ENCODE peak calls at places on chromosomes 6 and 20, in seven cellular contexts. B, Q, C, S, I, Z and L are unnamed samples.

GRCh38 chr6:32069460-32069859 is 31.2 kb downstream of the CYP21A2 start:
- DNase-seq in S (no peak), Q (no peak), I (no peak), C (no peak), B (no peak), Z (no peak), L (no peak)

GRCh38 chr6:57135885-57136284 is 36.2 kb upstream of the BAG2 start:
- DNase-seq in C (no peak), Z (no peak), I (no peak), B (no peak), S (peak), Q (no peak), L (no peak)

GRCh38 chr6:72032056-72032455 is 145.7 kb downstream of the RIMS1 start:
- DNase-seq in B (no peak), I (no peak), C (no peak), Z (no peak), Q (no peak), S (no peak), L (no peak)

GRCh38 chr6:143744593-143745151 is 66.9 kb downstream of the PHACTR2 start:
- DNase-seq in C (no peak), Q (peak), S (peak), B (peak), I (no peak), Z (no peak), L (no peak)

GRCh38 chr6:164252952-164253351 is 838.4 kb downstream of the QKI start:
- DNase-seq in B (no peak), Q (no peak), C (no peak), I (no peak), S (no peak), Z (no peak), L (no peak)

GRCh38 chr20:13567663-13568062 is 71.1 kb downstream of the TASP1 start:
- DNase-seq in S (no peak), Z (no peak), C (no peak), B (no peak), Q (no peak), I (no peak), L (no peak)

GRCh38 chr6:15183979-15184378 is 61.9 kb upstream of the JARID2 start:
- DNase-seq in Z (no peak), S (no peak), C (no peak), B (no peak), I (no peak), Q (no peak), L (no peak)

GRCh38 chr20:30506100-30506499 is 751.4 kb upstream of the DEFB115 start:
- DNase-seq in Q (no peak), I (no peak), S (no peak), Z (no peak), C (no peak), B (no peak), L (no peak)

GRCh38 chr6:108526739-108527174 is 34.0 kb upstream of the FOXO3 start:
- DNase-seq in S (peak), C (no peak), I (no peak), B (peak), Q (peak), Z (no peak), L (peak)

GRCh38 chr20:5181955-5182354 is 55.1 kb downstream of the CDS2 start:
- DNase-seq in S (peak), I (no peak), Q (no peak), C (no peak), B (no peak), Z (no peak), L (no peak)

GRCh38 chr20:12640255-12640654 is 368.5 kb upstream of the SPTLC3 start:
- DNase-seq in Q (no peak), Z (no peak), C (no peak), B (no peak), I (no peak), S (no peak), L (no peak)

GRCh38 chr6:162612613-162613012 is 115.0 kb downstream of the PRKN start:
- DNase-seq in B (no peak), Z (no peak), C (no peak), S (no peak), Q (no peak), I (no peak), L (no peak)

DNA sequence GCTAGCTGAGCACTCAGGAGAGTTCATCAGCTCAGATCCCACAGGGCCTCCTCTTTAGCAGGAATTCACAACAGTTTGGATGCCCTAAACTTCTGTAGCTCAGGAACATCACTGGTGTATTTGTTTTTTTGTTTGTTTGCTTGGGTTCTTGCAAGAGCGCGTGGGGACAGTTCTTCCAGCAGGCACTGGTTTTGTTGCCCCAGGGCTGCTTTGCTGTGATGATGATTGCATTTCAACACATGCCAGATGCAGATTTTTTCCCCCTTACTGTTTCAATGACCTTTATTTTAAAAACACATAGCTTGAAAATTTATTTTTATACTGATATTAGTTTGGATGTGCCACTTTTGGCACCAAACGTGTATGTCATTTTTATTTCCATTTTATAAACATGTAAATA is 77.1 kb downstream of the DHX35 start:
- DNase-seq in Z (no peak), Q (no peak), I (no peak), S (no peak), B (no peak), C (no peak), L (no peak)
- TF ChIP-seq POLR2A in Z (no peak), Q (no peak), I (no peak), S (no peak), B (no peak), C (no peak), L (no peak)

GRCh38 chr20:33791021-33791420 is 20.1 kb upstream of the CHMP4B start:
- DNase-seq in Z (no peak), I (no peak), S (no peak), B (no peak), C (no peak), Q (no peak), L (no peak)

GRCh38 chr20:33788351-33789049 is 22.6 kb upstream of the CHMP4B start:
- DNase-seq in B (no peak), Z (no peak), I (no peak), Q (no peak), C (no peak), S (no peak), L (no peak)

GRCh38 chr20:33789109-33789857 is 21.9 kb upstream of the CHMP4B start:
- DNase-seq in I (peak), B (peak), C (peak), S (peak), Q (peak), Z (no peak), L (no peak)

GRCh38 chr20:33790571-33790970 is 20.6 kb upstream of the CHMP4B start:
- DNase-seq in Z (no peak), B (no peak), C (no peak), I (no peak), S (no peak), Q (no peak), L (no peak)

DNA sequence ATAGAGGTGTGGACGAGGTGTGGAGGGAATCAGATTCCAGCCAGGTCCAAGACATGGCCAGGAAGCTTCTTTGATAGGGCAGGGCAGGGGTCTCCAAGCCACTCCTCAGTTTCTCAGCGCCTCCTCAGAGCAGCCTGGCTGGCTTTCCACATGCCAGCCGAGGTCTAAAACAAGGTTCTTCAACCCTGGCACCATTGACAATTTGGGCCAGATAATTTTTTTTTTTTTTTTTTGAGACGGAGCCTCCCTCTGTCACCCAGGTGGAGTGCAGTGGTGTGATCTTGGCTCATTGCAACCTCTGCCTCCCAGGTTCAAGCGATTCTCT is 21.3 kb upstream of the CHMP4B start:
- DNase-seq in S (no peak), B (no peak), I (no peak), C (no peak), Q (no peak), Z (no peak), L (no peak)
- TF ChIP-seq POLR2A in S (no peak), B (no peak), I (no peak), C (no peak), Q (no peak), Z (no peak), L (no peak)

DNA sequence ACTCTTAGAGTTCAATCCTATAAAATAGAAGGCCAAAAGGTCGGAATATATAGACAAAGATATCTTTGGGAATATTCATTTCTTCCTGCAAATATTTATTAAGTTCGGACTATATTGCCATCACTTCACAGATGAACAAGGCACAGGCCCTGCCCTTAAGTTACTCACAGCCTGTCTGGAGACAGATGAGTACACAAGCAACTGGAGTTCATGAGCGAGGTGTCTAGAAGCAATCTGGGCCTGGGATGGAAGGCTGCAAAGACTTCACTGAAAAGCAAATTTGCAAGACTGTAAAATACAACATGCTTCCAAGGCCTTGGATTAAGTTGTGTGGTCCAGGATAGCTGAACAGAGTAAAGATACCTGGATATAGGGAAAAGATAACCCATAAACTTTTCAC is 56.7 kb upstream of the CEP85L start:
- DNase-seq in Z (no peak), B (no peak), S (peak), Q (no peak), C (no peak), I (no peak), L (no peak)
- TF ChIP-seq POLR2A in Z (no peak), B (no peak), S (peak), Q (no peak), C (no peak), I (no peak), L (no peak)

GRCh38 chr20:41501376-41501775 is 116.8 kb downstream of the CHD6 start:
- DNase-seq in I (no peak), C (no peak), Q (no peak), Z (no peak), B (no peak), S (peak), L (no peak)

GRCh38 chr20:41499064-41499463 is 119.1 kb downstream of the CHD6 start:
- DNase-seq in I (no peak), S (no peak), Q (no peak), C (no peak), B (no peak), Z (no peak), L (no peak)

GRCh38 chr20:41499961-41500725 is 118.0 kb downstream of the CHD6 start:
- DNase-seq in C (no peak), Z (no peak), Q (no peak), I (no peak), B (no peak), S (no peak), L (no peak)

GRCh38 chr20:41494451-41494850 is 123.7 kb downstream of the CHD6 start:
- DNase-seq in C (no peak), Q (no peak), I (no peak), S (no peak), Z (no peak), B (no peak), L (no peak)

DNA sequence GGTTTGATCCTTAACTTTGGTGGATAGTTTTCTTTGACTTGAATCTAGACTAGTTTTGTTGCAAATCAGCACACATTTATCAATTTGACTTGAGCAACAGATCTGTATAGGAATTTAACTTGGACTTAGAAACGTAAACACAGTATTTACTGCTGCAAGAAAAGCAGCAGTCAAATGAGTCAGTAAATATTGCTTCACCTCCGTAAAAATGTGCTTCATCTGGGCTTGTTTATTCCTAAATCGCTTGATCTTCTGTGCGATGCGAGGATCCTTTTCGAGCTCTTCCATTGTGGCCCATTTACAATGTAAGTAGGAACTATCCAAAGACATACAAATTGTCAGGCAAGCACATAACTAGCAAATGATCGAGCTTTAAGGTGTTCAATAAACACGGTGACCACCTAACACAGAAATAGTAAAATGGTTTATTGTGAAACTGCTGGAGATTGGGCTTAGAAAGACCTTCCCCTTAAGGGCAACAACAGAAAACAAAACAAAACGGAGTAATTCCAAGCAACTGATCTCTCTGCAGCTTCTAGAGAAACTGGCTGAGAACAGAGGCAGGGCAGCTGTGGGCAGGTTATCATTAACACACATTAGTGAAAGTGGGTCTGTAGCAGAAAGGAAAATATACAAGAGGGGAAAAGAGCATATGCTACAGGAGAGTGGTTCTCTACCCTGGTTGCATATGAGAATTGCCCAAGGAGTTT is 120.8 kb downstream of the CHD6 start:
- DNase-seq in I (no peak), S (peak), Z (no peak), Q (no peak), C (no peak), B (peak), L (no peak)
- TF ChIP-seq POLR2A in I (no peak), S (no peak), Z (no peak), Q (no peak), C (no peak), B (no peak), L (no peak)

GRCh38 chr6:53793318-53793975 is 1.4 kb upstream of the LRRC1 start:
- DNase-seq in B (peak), S (peak), C (peak), I (peak), Q (peak), Z (no peak), L (no peak)

GRCh38 chr6:53795702-53796450 is 1.1 kb downstream of the LRRC1 start:
- DNase-seq in Q (no peak), C (peak), S (peak), I (peak), B (peak), Z (peak), L (peak)

GRCh38 chr6:53794073-53794719 is 609 bp upstream of the LRRC1 start:
- DNase-seq in C (peak), Z (peak), Q (peak), S (peak), B (peak), I (peak), L (peak)

GRCh38 chr6:53795254-53795701 is 473 bp downstream of the LRRC1 start:
- DNase-seq in Q (no peak), Z (no peak), S (no peak), B (no peak), C (no peak), I (no peak), L (no peak)

GRCh38 chr6:53794720-53795253 is at the start of gene LRRC1:
- DNase-seq in C (peak), B (peak), S (peak), Q (peak), Z (peak), I (peak), L (peak)
- TF ChIP-seq POLR2A in C (peak), B (peak), S (peak), Q (peak), Z (peak), I (peak), L (no peak)

GRCh38 chr6:12806811-12807210 is 90.2 kb downstream of the PHACTR1 start:
- DNase-seq in Q (no peak), C (no peak), I (no peak), S (no peak), B (no peak), Z (no peak), L (no peak)
- TF ChIP-seq POLR2A in Q (no peak), C (no peak), I (no peak), S (no peak), B (no peak), Z (no peak), L (no peak)

DNA sequence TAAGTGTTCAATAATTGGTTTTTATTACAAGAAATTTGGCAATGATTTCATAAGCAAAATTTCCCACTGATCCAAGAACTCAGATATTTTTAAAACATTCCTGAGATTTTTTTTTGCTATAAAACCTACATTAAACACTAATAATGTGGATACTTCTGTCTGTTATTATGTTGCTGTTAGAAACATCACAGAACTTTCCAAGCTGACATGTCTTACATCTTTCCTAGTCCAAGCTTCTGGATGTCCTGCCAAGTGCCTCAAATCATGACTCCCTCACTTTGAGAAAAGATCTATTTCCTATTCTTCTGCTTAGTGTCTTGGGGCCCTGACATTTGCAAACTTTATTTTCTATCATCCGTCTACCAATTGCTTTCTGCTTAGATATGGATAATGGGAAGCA is 110.8 kb downstream of the RFPL4B start:
- DNase-seq in Q (no peak), Z (no peak), C (no peak), B (no peak), I (no peak), S (no peak), L (no peak)
- TF ChIP-seq POLR2A in Q (no peak), Z (no peak), C (no peak), B (no peak), I (no peak), S (no peak), L (no peak)